ENCODE peak calls at places on chromosomes 2 and 18, in eight cellular contexts. N is thoracic aorta; D is hepatic stellate cell; R is iris pigment epithelial cell; V is activated naive CD4-positive, alpha-beta T cell; G is AG04449; W is substantia nigra; Z is NAMALWA. O is an unnamed sample.

GRCh38 chr2:208366215-208367132 is 40.1 kb upstream of the PTH2R start:
- DNase-seq in N (no peak), D (no peak), R (no peak), V (no peak), G (no peak), W (no peak), Z (peak), O (no peak)

GRCh38 chr2:8518986-8519669 is 162.7 kb upstream of the ID2 start:
- DNase-seq in N (no peak), D (no peak), R (no peak), V (no peak), G (no peak), W (no peak), Z (no peak), O (no peak)

GRCh38 chr2:95351080-95351915 is 51.2 kb upstream of the FAHD2A start:
- DNase-seq in N (no peak), D (no peak), R (no peak), V (no peak), G (no peak), W (no peak), Z (no peak), O (no peak)

GRCh38 chr2:2326053-2326452 is 5.0 kb downstream of the MYT1L start:
- DNase-seq in N (no peak), D (no peak), R (no peak), V (no peak), G (no peak), W (no peak), Z (no peak), O (no peak)

GRCh38 chr2:241894681-241895426 is 25.3 kb downstream of the RTP5 start:
- DNase-seq in N (no peak), D (no peak), R (no peak), V (no peak), G (no peak), W (no peak), Z (no peak), O (no peak)

GRCh38 chr2:238227587-238228032 is 12.2 kb downstream of the HES6 start:
- DNase-seq in N (no peak), D (no peak), R (no peak), V (no peak), G (no peak), W (no peak), Z (no peak), O (no peak)

GRCh38 chr2:226376516-226377180 is 423.0 kb downstream of the IRS1 start:
- DNase-seq in N (no peak), D (no peak), R (peak), V (no peak), G (no peak), W (no peak), Z (no peak), O (no peak)

GRCh38 chr2:16218651-16219050 is 278.3 kb downstream of the MYCN start:
- DNase-seq in N (no peak), D (no peak), R (no peak), V (no peak), G (no peak), W (peak), Z (peak), O (no peak)

GRCh38 chr2:202311823-202312388 is 46.3 kb downstream of the NOP58 start:
- DNase-seq in N (no peak), D (no peak), R (no peak), V (no peak), G (no peak), W (no peak), Z (no peak), O (no peak)

GRCh38 chr2:132605236-132606180 is 64.5 kb downstream of the LYPD1 start:
- DNase-seq in N (no peak), D (no peak), R (no peak), V (no peak), G (no peak), W (no peak), Z (no peak), O (no peak)

GRCh38 chr18:54671291-54671881 is 80.3 kb downstream of the DYNAP start:
- DNase-seq in N (no peak), D (peak), R (peak), V (no peak), G (no peak), W (no peak), Z (peak), O (no peak)

GRCh38 chr2:131394147-131394931 is 30.4 kb upstream of the RAB6D start:
- DNase-seq in N (no peak), D (no peak), R (peak), V (no peak), G (no peak), W (peak), Z (no peak), O (no peak)

GRCh38 chr18:44637210-44638051 is 43.3 kb upstream of the SETBP1 start:
- DNase-seq in N (no peak), D (no peak), R (peak), V (no peak), G (no peak), W (no peak), Z (no peak), O (no peak)

GRCh38 chr2:45867349-45867748 is 215.9 kb downstream of the PRKCE start:
- DNase-seq in N (no peak), D (no peak), R (no peak), V (no peak), G (no peak), W (no peak), Z (no peak), O (no peak)

GRCh38 chr18:49814147-49814499 is 790 bp upstream of the ACAA2 start:
- DNase-seq in N (peak), D (peak), R (peak), V (no peak), G (no peak), W (no peak), Z (peak), O (peak)

GRCh38 chr2:10436711-10437110 is 11.4 kb downstream of the ODC1 start:
- DNase-seq in N (no peak), D (no peak), R (no peak), V (no peak), G (no peak), W (no peak), Z (no peak), O (no peak)

GRCh38 chr2:88668862-88669261 is 22.6 kb upstream of the RPIA start:
- DNase-seq in N (no peak), D (no peak), R (no peak), V (no peak), G (no peak), W (no peak), Z (no peak), O (no peak)

GRCh38 chr2:60215295-60215990 is 338.0 kb downstream of the BCL11A start:
- DNase-seq in N (no peak), D (no peak), R (no peak), V (no peak), G (no peak), W (no peak), Z (no peak), O (no peak)

GRCh38 chr2:67076265-67076664 is 320.9 kb upstream of the ETAA1 start:
- DNase-seq in N (no peak), D (no peak), R (no peak), V (no peak), G (no peak), W (no peak), Z (no peak), O (no peak)

GRCh38 chr2:128367601-128368359 is 49.1 kb upstream of the HS6ST1 start:
- DNase-seq in N (no peak), D (no peak), R (no peak), V (no peak), G (no peak), W (no peak), Z (no peak), O (no peak)

GRCh38 chr2:99974275-99974674 is 168.1 kb downstream of the AFF3 start:
- DNase-seq in N (no peak), D (no peak), R (peak), V (no peak), G (no peak), W (no peak), Z (no peak), O (no peak)

GRCh38 chr2:160697817-160698216 is 204.2 kb upstream of the RBMS1 start:
- DNase-seq in N (no peak), D (no peak), R (no peak), V (no peak), G (no peak), W (no peak), Z (no peak), O (no peak)

GRCh38 chr18:69817335-69817935 is 130.2 kb downstream of the CD226 start:
- DNase-seq in N (no peak), D (peak), R (peak), V (no peak), G (peak), W (no peak), Z (no peak), O (no peak)

GRCh38 chr18:12393998-12394397 is 13.7 kb upstream of the PRELID3A start:
- DNase-seq in N (no peak), D (no peak), R (no peak), V (no peak), G (no peak), W (no peak), Z (no peak), O (no peak)

GRCh38 chr2:167651406-167652151 is 595.8 kb downstream of the STK39 start:
- DNase-seq in N (no peak), D (no peak), R (no peak), V (no peak), G (no peak), W (no peak), Z (no peak), O (no peak)

GRCh38 chr18:32742620-32743019 is 30.2 kb downstream of the KLHL14 start:
- DNase-seq in N (no peak), D (no peak), R (no peak), V (no peak), G (no peak), W (no peak), Z (no peak), O (no peak)

GRCh38 chr2:197145471-197146056 is 165.0 kb downstream of the ANKRD44 start:
- DNase-seq in N (no peak), D (no peak), R (no peak), V (no peak), G (no peak), W (no peak), Z (peak), O (no peak)

GRCh38 chr2:230054079-230054478 is 14.6 kb downstream of the SLC16A14 start:
- DNase-seq in N (no peak), D (peak), R (peak), V (no peak), G (no peak), W (no peak), Z (no peak), O (no peak)

GRCh38 chr2:106694960-106695470 is 191.0 kb downstream of the ST6GAL2 start:
- DNase-seq in N (no peak), D (no peak), R (no peak), V (no peak), G (no peak), W (no peak), Z (no peak), O (no peak)

GRCh38 chr2:213086566-213086965 is 64.8 kb downstream of the IKZF2 start:
- DNase-seq in N (no peak), D (peak), R (peak), V (no peak), G (no peak), W (no peak), Z (no peak), O (no peak)

GRCh38 chr18:58528011-58528367 is 100.9 kb downstream of the ALPK2 start:
- DNase-seq in N (no peak), D (no peak), R (no peak), V (no peak), G (no peak), W (no peak), Z (no peak), O (no peak)

GRCh38 chr2:27582129-27582694 is 630 bp upstream of the ZNF512 start:
- DNase-seq in N (no peak), D (no peak), R (no peak), V (no peak), G (no peak), W (peak), Z (no peak), O (no peak)